ENCODE peak calls at places on chromosomes 1 and 21, in six cellular contexts. M is right lobe of liver, E is left ventricle myocardium inferior, R is tibial nerve, X is colonic mucosa, C is Peyer's patch. N is an unnamed sample.

GRCh38 chr1:7379445-7379971 is 391.6 kb upstream of the VAMP3 start:
- DNase-seq in X (peak; percentile 8), R (no peak), C (peak; percentile 13), M (no peak), E (peak; percentile 1), N (peak; percentile 8)

GRCh38 chr1:11550664-11551283 is 71.8 kb downstream of the DISP3 start:
- DNase-seq in X (peak; percentile 50), E (peak; percentile 42), R (peak; percentile 13), C (no peak), M (no peak), N (peak; percentile 51)

GRCh38 chr21:45598666-45599065 is 44.9 kb upstream of the PCBP3 start:
- DNase-seq in X (no peak), M (no peak), E (no peak), R (no peak), C (no peak), N (no peak)

GRCh38 chr1:21255284-21255942 is 34.9 kb downstream of the ECE1 start:
- DNase-seq in R (peak; percentile 96), C (peak; percentile 96), E (peak; percentile 90), X (peak; percentile 94), M (peak; percentile 88), N (peak; percentile 93)

GRCh38 chr1:213993929-213994328 is 6.2 kb downstream of the PROX1 start:
- DNase-seq in M (no peak), X (no peak), C (no peak), E (no peak), R (no peak), N (no peak)

GRCh38 chr1:115461526-115461925 is 123.5 kb upstream of the NGF start:
- DNase-seq in E (no peak), R (no peak), C (no peak), M (no peak), X (no peak), N (no peak)

GRCh38 chr1:8871539-8871935 is 6.9 kb downstream of the ENO1 start:
- DNase-seq in R (no peak), E (no peak), M (no peak), C (peak; percentile 79), X (peak; percentile 68), N (no peak)

GRCh38 chr1:54379481-54380284 is 26.5 kb downstream of the SSBP3 start:
- DNase-seq in C (no peak), R (no peak), X (no peak), M (peak; percentile 59), E (peak; percentile 57), N (peak; percentile 78)

GRCh38 chr1:60281360-60281932 is 207.9 kb upstream of the C1orf87 start:
- DNase-seq in E (peak; percentile 34), X (peak; percentile 68), R (peak; percentile 70), C (peak; percentile 51), M (peak; percentile 64), N (no peak)

GRCh38 chr1:224784606-224785328 is 144.7 kb upstream of the DNAH14 start:
- DNase-seq in M (no peak), E (no peak), R (no peak), C (no peak), X (no peak), N (no peak)

GRCh38 chr1:180691322-180691721 is 59.5 kb downstream of the XPR1 start:
- DNase-seq in E (no peak), X (no peak), C (no peak), M (no peak), R (no peak), N (no peak)

GRCh38 chr1:17207046-17207445 is 2.1 kb downstream of the PADI1 start:
- DNase-seq in M (peak; percentile 57), E (peak; percentile 36), R (peak; percentile 66), C (peak; percentile 80), X (no peak), N (no peak)

GRCh38 chr1:186682721-186683120 is 2.5 kb upstream of the PTGS2 start:
- DNase-seq in E (no peak), M (no peak), R (no peak), C (no peak), X (no peak), N (no peak)

GRCh38 chr1:162554258-162554657 is 7.3 kb upstream of the UAP1 start:
- DNase-seq in C (no peak), E (no peak), M (no peak), X (no peak), R (no peak), N (no peak)

GRCh38 chr1:169680377-169681019 is 30.9 kb downstream of the SELL start:
- DNase-seq in M (no peak), X (no peak), C (peak; percentile 76), R (no peak), E (no peak), N (no peak)

GRCh38 chr21:28871388-28872015 is 121.2 kb downstream of the LTN1 start:
- DNase-seq in X (peak; percentile 36), C (no peak), M (no peak), E (no peak), R (no peak), N (no peak)

GRCh38 chr1:65105596-65105995 is 42.4 kb upstream of the AK4 start:
- DNase-seq in C (no peak), R (no peak), M (no peak), X (no peak), E (no peak), N (no peak)

GRCh38 chr1:170414989-170415733 is 116.8 kb upstream of the GORAB start:
- DNase-seq in E (no peak), R (peak; percentile 24), X (no peak), C (no peak), M (no peak), N (no peak)

GRCh38 chr1:212934050-212934449 is 16.3 kb upstream of the VASH2 start:
- DNase-seq in M (no peak), E (no peak), R (no peak), X (no peak), C (no peak), N (no peak)

GRCh38 chr1:153663211-153663610 is 4.7 kb downstream of the SNAPIN start:
- DNase-seq in R (no peak), E (no peak), X (no peak), C (peak; percentile 22), M (peak; percentile 13), N (no peak)

GRCh38 chr1:1921459-1921862 is 2.4 kb upstream of the TMEM52 start:
- DNase-seq in M (no peak), C (no peak), E (no peak), R (no peak), X (no peak), N (peak; percentile 21)

GRCh38 chr21:36425286-36425685 is 40.1 kb downstream of the CHAF1B start:
- DNase-seq in E (no peak), M (no peak), C (no peak), X (no peak), R (no peak), N (peak; percentile 43)
- H3K27ac ChIP-seq in E (no peak overlapping the region), M (no peak overlapping the region), C (no peak overlapping the region), X (no peak overlapping the region), R (no peak overlapping the region), N (no peak overlapping the region)

GRCh38 chr1:151072224-151072623 is 1.7 kb downstream of the GABPB2 start:
- DNase-seq in E (no peak), M (no peak), C (peak; percentile 44), R (no peak), X (no peak), N (no peak)
- TF ChIP-seq CTCF in E (no peak), M (no peak), C (no peak), R (no peak), X (no peak), N (no peak)

DNA sequence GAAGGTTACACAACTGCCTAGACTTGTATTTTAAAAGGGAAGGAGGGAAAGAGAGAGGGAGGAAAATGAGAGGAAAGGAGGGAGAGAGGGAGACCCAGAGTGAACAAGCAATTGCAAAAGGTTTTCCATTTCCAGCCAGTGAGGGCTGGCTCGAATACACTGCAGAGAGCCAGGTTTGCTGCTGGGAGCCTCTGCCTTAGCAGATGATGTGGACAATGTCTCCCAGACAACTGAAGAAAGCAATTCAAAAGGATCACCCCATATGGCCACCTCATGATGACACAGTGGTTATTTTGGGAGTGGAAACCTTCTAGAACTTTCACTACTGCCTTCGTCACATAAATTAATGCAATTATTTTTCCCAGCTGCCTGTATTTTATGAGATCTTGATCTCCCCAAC is 86.4 kb downstream of the BCAR3 start:
- DNase-seq in C (no peak), R (no peak), X (no peak), M (no peak), E (no peak), N (no peak)
- H3K27ac ChIP-seq in C (no peak overlapping the region), R (no peak overlapping the region), X (no peak overlapping the region), M (no peak overlapping the region), E (peak overlapping the region; percentile 78), N (no peak overlapping the region)

GRCh38 chr1:88217386-88217785 is 466.7 kb upstream of the PKN2 start:
- DNase-seq in E (no peak), C (no peak), R (no peak), X (no peak), M (no peak), N (no peak)

GRCh38 chr1:88221396-88221795 is 462.7 kb upstream of the PKN2 start:
- DNase-seq in X (no peak), M (no peak), R (no peak), C (no peak), E (no peak), N (no peak)

GRCh38 chr1:88216441-88216840 is 467.6 kb upstream of the PKN2 start:
- DNase-seq in C (peak; percentile 45), M (no peak), X (peak; percentile 24), R (no peak), E (no peak), N (no peak)
- TF ChIP-seq CTCF in C (peak; percentile 34), M (no peak), X (peak; percentile 16), R (no peak), E (no peak), N (no peak)

GRCh38 chr1:150006881-150007401 is 3.6 kb downstream of the OTUD7B start:
- DNase-seq in C (no peak), E (no peak), R (no peak), M (no peak), X (no peak), N (no peak)
- H3K27ac ChIP-seq in C (no peak overlapping the region), E (no peak overlapping the region), R (peak overlapping the region; percentile 93), M (no peak overlapping the region), X (no peak overlapping the region), N (no peak overlapping the region)

GRCh38 chr1:168321945-168322344 is 41.3 kb downstream of the TBX19 start:
- DNase-seq in M (no peak), R (no peak), C (no peak), E (no peak), X (no peak), N (no peak)
- TF ChIP-seq CTCF in M (peak; percentile 42), R (peak; percentile 24), C (peak; percentile 29), E (peak; percentile 60), X (no peak), N (peak; percentile 32)

GRCh38 chr1:36118805-36119204 is 6.2 kb downstream of the COL8A2 start:
- DNase-seq in R (no peak), E (no peak), X (no peak), C (no peak), M (no peak), N (no peak)

GRCh38 chr1:36118396-36118795 is 6.6 kb downstream of the COL8A2 start:
- DNase-seq in R (no peak), X (no peak), E (no peak), C (no peak), M (no peak), N (no peak)

GRCh38 chr1:36115200-36115669 is 9.8 kb downstream of the COL8A2 start:
- DNase-seq in R (no peak), C (no peak), X (peak; percentile 17), E (peak; percentile 33), M (no peak), N (no peak)

GRCh38 chr1:36115931-36116330 is 9.1 kb downstream of the COL8A2 start:
- DNase-seq in M (no peak), R (no peak), X (no peak), E (no peak), C (no peak), N (no peak)

GRCh38 chr1:36116906-36117305 is 8.1 kb downstream of the COL8A2 start:
- DNase-seq in M (no peak), R (no peak), E (no peak), C (no peak), X (no peak), N (no peak)
- H3K27ac ChIP-seq in M (no peak overlapping the region), R (no peak overlapping the region), E (no peak overlapping the region), C (no peak overlapping the region), X (no peak overlapping the region), N (no peak overlapping the region)

N was measured in heart left ventricle.